ENCODE peak calls at places on chromosomes 12 and 14, in four cellular contexts. U is NCI-H187, Q is T-helper 1 cell, L is NCI-H774. A is an unnamed sample.
A peak's percentile ranks its signal among the peaks of the same experiment; 100 is the strongest.

GRCh38 chr12:24861751-24862575 is 86.9 kb downstream of the BCAT1 start:
- DNase-seq in U (no peak), Q (no peak), L (no peak), A (peak; percentile 27)

GRCh38 chr12:66051361-66051760 is 79.2 kb downstream of the LLPH start:
- DNase-seq in U (no peak), Q (no peak), L (no peak), A (no peak)

GRCh38 chr12:25733541-25733940 is 180.5 kb upstream of the LMNTD1 start:
- DNase-seq in U (no peak), Q (no peak), L (no peak), A (no peak)

GRCh38 chr14:99520571-99521081 is 39.4 kb downstream of the CCNK start:
- DNase-seq in U (no peak), Q (no peak), L (no peak), A (no peak)

GRCh38 chr12:4112734-4113396 is 160.7 kb upstream of the CCND2 start:
- DNase-seq in U (no peak), Q (no peak), L (no peak), A (no peak)

GRCh38 chr14:50785506-50786063 is 45.4 kb downstream of the NIN start:
- DNase-seq in U (no peak), Q (peak; percentile 48), L (no peak), A (no peak)

GRCh38 chr12:128986957-128987356 is 133.7 kb downstream of the GLT1D1 start:
- DNase-seq in U (no peak), Q (no peak), L (no peak), A (no peak)

GRCh38 chr12:3142386-3142785 is 65.2 kb downstream of the TSPAN9 start:
- DNase-seq in U (no peak), Q (no peak), L (peak; percentile 27), A (no peak)

GRCh38 chr14:20652996-20653975 is 11.8 kb upstream of the OR6S1 start:
- DNase-seq in U (no peak), Q (peak; percentile 72), L (no peak), A (peak; percentile 64)

GRCh38 chr12:6268484-6269157 is 41.9 kb upstream of the PLEKHG6 start:
- DNase-seq in U (no peak), Q (no peak), L (no peak), A (no peak)

GRCh38 chr14:55388160-55388559 is 23.5 kb downstream of the ATG14 start:
- DNase-seq in U (no peak), Q (no peak), L (no peak), A (no peak)

GRCh38 chr14:92546347-92547053 is 32.9 kb downstream of the RIN3 start:
- DNase-seq in U (no peak), Q (no peak), L (peak; percentile 79), A (peak; percentile 78)

GRCh38 chr12:96190403-96191170 is 3.6 kb upstream of the ELK3 start:
- DNase-seq in U (no peak), Q (no peak), L (no peak), A (peak; percentile 71)

GRCh38 chr14:44316647-44317432 is 190.2 kb downstream of the FSCB start:
- DNase-seq in U (no peak), Q (peak; percentile 30), L (peak; percentile 30), A (peak; percentile 92)

GRCh38 chr14:70856851-70857498 is 47.7 kb upstream of the MAP3K9 start:
- DNase-seq in U (no peak), Q (peak; percentile 57), L (no peak), A (peak; percentile 73)

GRCh38 chr12:114193474-114193873 is 212.5 kb downstream of the TBX5 start:
- DNase-seq in U (no peak), Q (no peak), L (no peak), A (no peak)

GRCh38 chr12:53224268-53224896 is 7.6 kb downstream of the RARG start:
- DNase-seq in U (no peak), Q (no peak), L (no peak), A (peak; percentile 33)

GRCh38 chr12:115227137-115227615 is 543.2 kb upstream of the TBX3 start:
- DNase-seq in U (no peak), Q (no peak), L (no peak), A (peak; percentile 43)

GRCh38 chr14:32702571-32702970 is 236.1 kb upstream of the NPAS3 start:
- DNase-seq in U (no peak), Q (no peak), L (no peak), A (no peak)

GRCh38 chr12:94244165-94245133 is 96.1 kb downstream of the PLXNC1 start:
- DNase-seq in U (no peak), Q (peak; percentile 47), L (no peak), A (no peak)

GRCh38 chr12:26121323-26121740 is 3.5 kb downstream of the BHLHE41 start:
- DNase-seq in U (no peak), Q (no peak), L (no peak), A (no peak)

GRCh38 chr12:27922591-27923139 is 49.9 kb downstream of the PTHLH start:
- DNase-seq in U (no peak), Q (no peak), L (no peak), A (no peak)

GRCh38 chr14:91105673-91106072 is 8.2 kb upstream of the DGLUCY start:
- DNase-seq in U (no peak), Q (no peak), L (no peak), A (no peak)

GRCh38 chr14:77979666-77980351 is 179.9 kb downstream of the ADCK1 start:
- DNase-seq in U (no peak), Q (no peak), L (no peak), A (no peak)

GRCh38 chr12:50174971-50175715 is 8.0 kb upstream of the CERS5 start:
- DNase-seq in U (no peak), Q (peak; percentile 40), L (peak; percentile 80), A (peak; percentile 88)

GRCh38 chr12:94103986-94104385 is 44.4 kb upstream of the PLXNC1 start:
- DNase-seq in U (no peak), Q (no peak), L (no peak), A (no peak)

GRCh38 chr12:55957106-55957859 is 8.6 kb downstream of the PMEL start:
- DNase-seq in U (no peak), Q (no peak), L (no peak), A (no peak)

GRCh38 chr14:105856676-105857222 is 330.4 kb downstream of the TMEM121 start:
- DNase-seq in U (no peak), Q (no peak), L (no peak), A (no peak)

GRCh38 chr12:72093424-72093823 is 154.8 kb downstream of the TPH2 start:
- DNase-seq in U (no peak), Q (no peak), L (no peak), A (no peak)

A was measured in ACHN.